ENCODE peak calls at places on chromosomes 3 and 15, in four cellular contexts. T is stomach, Z is mammary epithelial cell, Y is upper lobe of right lung. G is an unnamed sample. For H3K36me3 and H3K4me1, the result is how much of the 10 kb centered on the place peaks cover.

GRCh38 chr3:45064512-45065372 is 38.6 kb downstream of the CLEC3B start:
- DNase-seq in T (no peak), Z (peak), Y (no peak), G (peak)

GRCh38 chr15:50850003-50850402 is 58.5 kb upstream of the AP4E1 start:
- DNase-seq in T (no peak), Z (no peak), Y (no peak), G (no peak)

GRCh38 chr3:13461169-13462124 is 18.7 kb upstream of the HDAC11 start:
- DNase-seq in T (peak), Z (no peak), Y (peak), G (peak)

GRCh38 chr15:77028451-77029165 is 33.7 kb downstream of the PSTPIP1 start:
- DNase-seq in T (peak), Z (no peak), Y (peak), G (no peak)

GRCh38 chr3:27319847-27320526 is 49.2 kb downstream of the NEK10 start:
- DNase-seq in T (peak), Z (no peak), Y (no peak), G (no peak)

GRCh38 chr3:155225417-155225816 is 68.1 kb downstream of the STRIT1 start:
- DNase-seq in T (no peak), Z (no peak), Y (no peak), G (no peak)

GRCh38 chr3:128100126-128100525 is 23.5 kb downstream of the RUVBL1 start:
- DNase-seq in T (no peak), Z (no peak), Y (no peak), G (no peak)

GRCh38 chr3:33358172-33358781 is 81.0 kb downstream of the FBXL2 start:
- DNase-seq in T (no peak), Z (no peak), Y (no peak), G (no peak)

GRCh38 chr3:139173372-139174108 is 128.8 kb upstream of the PRR23C start:
- DNase-seq in T (no peak), Z (no peak), Y (no peak), G (no peak)

GRCh38 chr3:75218577-75218976 is 445.6 kb upstream of the FRG2C start:
- DNase-seq in T (no peak), Z (no peak), Y (no peak), G (no peak)

GRCh38 chr15:34726407-34727100 is 28.2 kb downstream of the GJD2 start:
- DNase-seq in T (no peak), Z (no peak), Y (no peak), G (no peak)

GRCh38 chr3:150922611-150923010 is 17.4 kb upstream of the MINDY4B start:
- DNase-seq in T (no peak), Z (no peak), Y (no peak), G (no peak)

GRCh38 chr3:119293761-119294401 is at the start of gene ARHGAP31:
- DNase-seq in T (peak), Z (peak), Y (peak), G (peak)

GRCh38 chr3:88282519-88283241 is 132.9 kb downstream of the C3orf38 start:
- DNase-seq in T (no peak), Z (no peak), Y (no peak), G (peak)

GRCh38 chr3:159560214-159561004 is 428.2 kb upstream of the IL12A start:
- DNase-seq in T (no peak), Z (no peak), Y (no peak), G (no peak)

GRCh38 chr3:179149239-179149887 is 1.2 kb downstream of the PIK3CA start:
- DNase-seq in T (no peak), Z (peak), Y (no peak), G (peak)

GRCh38 chr3:55000546-55000945 is 72.7 kb upstream of the LRTM1 start:
- DNase-seq in T (no peak), Z (peak), Y (no peak), G (no peak)

GRCh38 chr3:161149529-161149928 is 44.4 kb upstream of the B3GALNT1 start:
- DNase-seq in T (no peak), Z (peak), Y (no peak), G (no peak)

GRCh38 chr3:182165234-182165633 is 453.5 kb downstream of the SOX2 start:
- DNase-seq in T (peak), Z (peak), Y (no peak), G (peak)

GRCh38 chr3:186283096-186283495 is 78.9 kb downstream of the DGKG start:
- DNase-seq in T (no peak), Z (no peak), Y (no peak), G (no peak)

GRCh38 chr3:68088216-68088615 is 433.8 kb upstream of the SUCLG2 start:
- DNase-seq in T (no peak), Z (no peak), Y (no peak), G (no peak)

GRCh38 chr3:47405820-47406761 is 25.3 kb downstream of the PTPN23 start:
- DNase-seq in T (no peak), Z (no peak), Y (no peak), G (no peak)

GRCh38 chr3:14523792-14524191 is 16.4 kb downstream of the GRIP2 start:
- DNase-seq in T (no peak), Z (no peak), Y (peak), G (no peak)

GRCh38 chr3:58535531-58536500 is 1.2 kb downstream of the ACOX2 start:
- DNase-seq in T (peak), Z (peak), Y (no peak), G (no peak)

GRCh38 chr3:66567066-66567465 is 66.2 kb upstream of the LRIG1 start:
- DNase-seq in T (no peak), Z (no peak), Y (no peak), G (no peak)

GRCh38 chr3:97883736-97884135 is 61.9 kb downstream of the CRYBG3 start:
- DNase-seq in T (no peak), Z (no peak), Y (no peak), G (no peak)

GRCh38 chr3:97882975-97883598 is 61.3 kb downstream of the CRYBG3 start:
- DNase-seq in T (peak), Z (peak), Y (no peak), G (peak)

GRCh38 chr3:97880267-97880666 is 58.5 kb downstream of the CRYBG3 start:
- DNase-seq in T (no peak), Z (no peak), Y (no peak), G (no peak)

GRCh38 chr3:97885931-97886824 is 64.4 kb downstream of the CRYBG3 start:
- DNase-seq in T (no peak), Z (no peak), Y (no peak), G (no peak)

DNA sequence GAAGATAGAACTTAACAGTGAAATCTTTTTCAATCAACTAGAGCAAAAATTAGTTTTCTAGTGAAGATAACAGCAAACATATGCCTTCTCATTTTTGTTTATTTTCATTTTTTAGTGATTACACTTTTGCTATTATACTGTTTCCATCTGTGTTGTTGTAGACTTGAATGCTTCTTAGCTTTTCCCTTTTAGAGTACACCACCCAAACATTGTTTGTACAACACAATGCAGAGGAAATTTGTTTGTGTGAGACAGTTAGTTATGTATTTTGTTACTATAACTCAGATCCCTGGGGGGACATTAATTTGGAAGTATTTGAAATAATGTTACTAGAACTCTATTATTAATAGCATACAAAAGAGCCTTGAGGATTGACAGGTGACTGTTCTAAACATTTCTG is 62.9 kb downstream of the CRYBG3 start:
- DNase-seq in T (no peak), Z (no peak), Y (no peak), G (no peak)
- H3K36me3 ChIP-seq in T (half or more), Z (under half), Y (under half), G (under half)

GRCh38 chr15:63826513-63826912 is 7.2 kb downstream of the HERC1 start:
- DNase-seq in T (no peak), Z (no peak), Y (no peak), G (no peak)
- H3K4me1 ChIP-seq in T (half or more), Z (under half), Y (under half), G (under half)

GRCh38 chr15:30939161-30939560 is 35.4 kb downstream of the FAN1 start:
- DNase-seq in T (no peak), Z (no peak), Y (no peak), G (no peak)
- H3K36me3 ChIP-seq in T (half or more), Z (under half), Y (half or more), G (half or more)

GRCh38 chr3:73614385-73614784 is 10.4 kb downstream of the PDZRN3 start:
- DNase-seq in T (no peak), Z (peak), Y (no peak), G (no peak)
- H3K4me1 ChIP-seq in T (half or more), Z (under half), Y (under half), G (under half)

G was measured in lower lobe of right lung.